ENCODE peak calls at places on chromosomes 6 and 20, in seven cellular contexts. K is RPMI8226, M is GM19239, P is AG04450, T is hippocampal formation, V is HCEC 1CT, E is RCC 7860. G is an unnamed sample.

GRCh38 chr6:67952121-67952520 is 683.0 kb upstream of the ADGRB3 start:
- DNase-seq in T (no peak), V (peak), P (no peak), K (no peak), E (no peak), M (no peak), G (peak)

GRCh38 chr6:152107973-152108372 is 300.5 kb downstream of the ESR1 start:
- DNase-seq in M (no peak), E (no peak), K (no peak), V (no peak), T (no peak), P (no peak), G (no peak)

GRCh38 chr6:134520181-134521115 is 202.5 kb upstream of the SGK1 start:
- DNase-seq in P (no peak), E (no peak), T (no peak), K (no peak), M (no peak), V (peak), G (no peak)

GRCh38 chr6:152636675-152637421 is at the start of gene SYNE1:
- DNase-seq in V (peak), P (no peak), M (no peak), K (no peak), T (peak), E (peak), G (no peak)

GRCh38 chr20:45798935-45799642 is 7.3 kb downstream of the DNTTIP1 start:
- DNase-seq in M (peak), E (peak), K (peak), V (peak), P (no peak), T (no peak), G (peak)

GRCh38 chr6:18431581-18431980 is 44.4 kb downstream of the RNF144B start:
- DNase-seq in E (peak), K (no peak), P (no peak), T (no peak), M (no peak), V (no peak), G (no peak)

GRCh38 chr20:58065508-58066361 is 162.7 kb downstream of the ANKRD60 start:
- DNase-seq in K (no peak), V (no peak), M (no peak), T (no peak), E (no peak), P (no peak), G (no peak)

GRCh38 chr6:149897015-149897697 is 757 bp downstream of the RAET1E start:
- DNase-seq in M (no peak), E (peak), P (peak), T (peak), K (peak), V (peak), G (peak)

GRCh38 chr6:112620832-112621569 is 273.9 kb downstream of the RFPL4B start:
- DNase-seq in E (no peak), M (no peak), K (no peak), V (peak), T (no peak), P (peak), G (no peak)

GRCh38 chr6:95846652-95847051 is 169.1 kb upstream of the FUT9 start:
- DNase-seq in E (no peak), P (no peak), V (no peak), T (no peak), M (no peak), K (no peak), G (no peak)

GRCh38 chr6:134680021-134680420 is 269.9 kb downstream of the ALDH8A1 start:
- DNase-seq in K (no peak), P (no peak), V (peak), E (no peak), T (no peak), M (no peak), G (no peak)

GRCh38 chr6:12827921-12828320 is 111.4 kb downstream of the PHACTR1 start:
- DNase-seq in P (no peak), M (no peak), V (no peak), T (no peak), K (no peak), E (no peak), G (no peak)

GRCh38 chr20:32236819-32237218 is 29.1 kb downstream of the POFUT1 start:
- DNase-seq in V (no peak), P (no peak), T (no peak), K (no peak), M (no peak), E (no peak), G (no peak)

GRCh38 chr6:7000825-7001777 is 106.7 kb upstream of the RREB1 start:
- DNase-seq in T (no peak), M (no peak), P (no peak), E (no peak), V (no peak), K (no peak), G (peak)

GRCh38 chr6:115667478-115667996 is 393.2 kb downstream of the FRK start:
- DNase-seq in V (no peak), T (no peak), P (no peak), E (no peak), M (no peak), K (no peak), G (no peak)

GRCh38 chr20:4138056-4138455 is 122.7 kb upstream of the RNF24 start:
- DNase-seq in E (no peak), M (no peak), T (no peak), K (no peak), V (no peak), P (no peak), G (no peak)

GRCh38 chr6:119231394-119231793 is 118.2 kb downstream of the MAN1A1 start:
- DNase-seq in M (no peak), E (no peak), K (no peak), P (no peak), T (no peak), V (no peak), G (no peak)

GRCh38 chr6:154686162-154686561 is 47.1 kb upstream of the SCAF8 start:
- DNase-seq in P (no peak), T (no peak), E (no peak), K (no peak), M (no peak), V (no peak), G (no peak)

GRCh38 chr6:163897669-163898068 is 483.2 kb downstream of the QKI start:
- DNase-seq in M (no peak), V (no peak), P (no peak), T (no peak), E (no peak), K (no peak), G (no peak)

GRCh38 chr6:52209672-52210626 is 23.8 kb downstream of the IL17A start:
- DNase-seq in P (no peak), E (no peak), V (no peak), T (no peak), K (no peak), M (no peak), G (no peak)

GRCh38 chr20:51378171-51378928 is 164.2 kb downstream of the NFATC2 start:
- DNase-seq in P (no peak), V (no peak), T (no peak), M (no peak), E (no peak), K (no peak), G (no peak)

GRCh38 chr6:118054082-118054481 is 147.0 kb downstream of the SLC35F1 start:
- DNase-seq in K (no peak), T (no peak), E (no peak), M (no peak), P (no peak), V (no peak), G (no peak)

GRCh38 chr6:105346052-105346451 is 56.8 kb downstream of the PREP start:
- DNase-seq in E (no peak), P (peak), T (no peak), M (no peak), V (peak), K (no peak), G (no peak)

GRCh38 chr20:44495257-44495656 is 19.6 kb downstream of the TTPAL start:
- DNase-seq in P (no peak), E (peak), M (no peak), K (no peak), V (peak), T (no peak), G (peak)

GRCh38 chr6:90397929-90398674 is 101.5 kb upstream of the BACH2 start:
- DNase-seq in K (no peak), P (no peak), E (peak), V (no peak), M (no peak), T (no peak), G (no peak)

GRCh38 chr20:33531047-33531877 is 41.4 kb downstream of the CBFA2T2 start:
- DNase-seq in E (no peak), K (no peak), M (no peak), P (no peak), V (peak), T (no peak), G (no peak)

GRCh38 chr6:119353696-119354095 is 4.1 kb upstream of the MAN1A1 start:
- DNase-seq in E (no peak), P (no peak), M (no peak), T (no peak), V (no peak), K (no peak), G (no peak)

GRCh38 chr20:36917943-36918342 is 33.6 kb downstream of the SAMHD1 start:
- DNase-seq in V (peak), T (no peak), E (no peak), M (no peak), K (no peak), P (no peak), G (no peak)

GRCh38 chr20:50093240-50093639 is 19.7 kb downstream of the UBE2V1 start:
- DNase-seq in T (no peak), K (no peak), M (no peak), E (no peak), P (no peak), V (peak), G (no peak)

GRCh38 chr6:25174678-25175077 is 104.5 kb upstream of the CARMIL1 start:
- DNase-seq in P (no peak), E (no peak), K (no peak), T (no peak), V (no peak), M (no peak), G (no peak)

GRCh38 chr20:32763202-32763999 is 1.2 kb downstream of the DNMT3B start:
- DNase-seq in V (no peak), P (no peak), K (peak), M (no peak), T (no peak), E (no peak), G (no peak)

GRCh38 chr6:143901885-143902708 is 37.8 kb downstream of the ZC2HC1B start:
- DNase-seq in P (peak), E (no peak), V (peak), T (no peak), M (peak), K (peak), G (no peak)

GRCh38 chr20:58135441-58136170 is 92.8 kb downstream of the ANKRD60 start:
- DNase-seq in P (no peak), T (no peak), V (no peak), E (no peak), K (no peak), M (no peak), G (no peak)

GRCh38 chr20:6651016-6651415 is 116.5 kb upstream of the BMP2 start:
- DNase-seq in T (no peak), E (peak), P (no peak), K (no peak), V (peak), M (no peak), G (peak)

G was measured in RKO.